ENCODE peak calls at places on chromosomes 3 and 15, in ten cellular contexts. R, L, X, O, J, C, V, K, W and I are unnamed samples.
A peak's percentile ranks its signal among the peaks of the same experiment; 100 is the strongest.

GRCh38 chr15:34514251-34514760 is 69.1 kb downstream of the GOLGA8B start:
- DNase-seq in R (no peak), C (peak; percentile 73), K (peak; percentile 38), L (no peak), X (peak; percentile 35), V (peak; percentile 57), O (no peak), W (peak; percentile 17), J (no peak), I (no peak)

GRCh38 chr15:74573987-74574386 is 33.0 kb downstream of the ARID3B start:
- DNase-seq in L (no peak), R (no peak), W (no peak), O (no peak), K (no peak), X (no peak), C (no peak), J (no peak), V (no peak), I (no peak)

GRCh38 chr3:31704156-31704555 is 171.4 kb downstream of the STT3B start:
- DNase-seq in L (no peak), W (no peak), X (no peak), J (no peak), K (no peak), O (no peak), V (no peak), R (no peak), C (no peak), I (no peak)

GRCh38 chr3:122100591-122101491 is 45.7 kb downstream of the CD86 start:
- DNase-seq in C (no peak), X (no peak), O (no peak), V (no peak), W (no peak), K (no peak), L (no peak), R (no peak), J (no peak), I (no peak)

GRCh38 chr3:61094608-61095007 is 156.6 kb downstream of the FHIT start:
- DNase-seq in R (no peak), W (no peak), X (no peak), V (no peak), C (no peak), J (no peak), L (no peak), K (no peak), O (no peak), I (no peak)

GRCh38 chr15:76073554-76073953 is 13.8 kb downstream of the TMEM266 start:
- DNase-seq in X (no peak), C (no peak), W (no peak), R (no peak), O (no peak), V (no peak), K (no peak), L (no peak), J (no peak), I (no peak)

GRCh38 chr15:48415036-48415886 is 84.0 kb downstream of the DUT start:
- DNase-seq in O (no peak), C (no peak), J (peak; percentile 33), V (no peak), R (no peak), L (no peak), X (no peak), K (peak; percentile 24), W (no peak), I (no peak)

GRCh38 chr3:195227871-195228270 is 43.1 kb downstream of the XXYLT1 start:
- DNase-seq in L (no peak), X (no peak), R (peak; percentile 22), O (peak; percentile 37), J (no peak), W (no peak), K (no peak), C (peak; percentile 62), V (peak; percentile 48), I (peak; percentile 52)

GRCh38 chr3:46408853-46409252 is 1.8 kb downstream of the CCRL2 start:
- DNase-seq in L (no peak), X (no peak), J (no peak), R (no peak), C (no peak), O (no peak), W (no peak), K (no peak), V (no peak), I (no peak)

GRCh38 chr3:46409735-46410489 is 2.9 kb downstream of the CCRL2 start:
- DNase-seq in C (no peak), X (no peak), V (no peak), K (no peak), O (no peak), L (no peak), J (no peak), R (no peak), W (no peak), I (no peak)

GRCh38 chr3:46406440-46406785 is 453 bp downstream of the CCR5AS start:
- DNase-seq in X (peak; percentile 67), L (no peak), V (peak; percentile 58), J (no peak), K (no peak), R (no peak), C (peak; percentile 68), O (peak; percentile 72), W (no peak), I (no peak)

GRCh38 chr3:46406786-46407611 is at the start of the genes CCR5AS and CCRL2:
- DNase-seq in C (peak; percentile 76), O (no peak), R (peak; percentile 84), V (peak; percentile 86), K (no peak), X (peak; percentile 89), L (peak; percentile 29), W (peak; percentile 33), J (no peak), I (no peak)

DNA sequence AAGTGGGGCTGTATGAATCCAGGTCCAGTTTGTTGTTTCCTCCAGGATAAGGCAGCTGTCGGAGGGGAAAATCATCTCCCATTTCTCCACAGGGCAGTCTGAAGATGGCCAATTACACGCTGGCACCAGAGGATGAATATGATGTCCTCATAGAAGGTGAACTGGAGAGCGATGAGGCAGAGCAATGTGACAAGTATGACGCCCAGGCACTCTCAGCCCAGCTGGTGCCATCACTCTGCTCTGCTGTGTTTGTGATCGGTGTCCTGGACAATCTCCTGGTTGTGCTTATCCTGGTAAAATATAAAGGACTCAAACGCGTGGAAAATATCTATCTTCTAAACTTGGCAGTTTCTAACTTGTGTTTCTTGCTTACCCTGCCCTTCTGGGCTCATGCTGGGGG is 917 bp downstream of the CCRL2 start:
- DNase-seq in L (no peak), K (no peak), W (peak; percentile 84), X (no peak), V (no peak), J (no peak), O (no peak), R (no peak), C (no peak), I (no peak)
- H3K27ac ChIP-seq in L (peak overlapping the region; percentile 89), K (no peak overlapping the region), W (peak overlapping the region; percentile 77), X (no peak overlapping the region), V (no peak overlapping the region), J (no peak overlapping the region), O (peak overlapping the region; percentile 76), R (peak overlapping the region; percentile 85), C (no peak overlapping the region), I (peak overlapping the region; percentile 83)

DNA sequence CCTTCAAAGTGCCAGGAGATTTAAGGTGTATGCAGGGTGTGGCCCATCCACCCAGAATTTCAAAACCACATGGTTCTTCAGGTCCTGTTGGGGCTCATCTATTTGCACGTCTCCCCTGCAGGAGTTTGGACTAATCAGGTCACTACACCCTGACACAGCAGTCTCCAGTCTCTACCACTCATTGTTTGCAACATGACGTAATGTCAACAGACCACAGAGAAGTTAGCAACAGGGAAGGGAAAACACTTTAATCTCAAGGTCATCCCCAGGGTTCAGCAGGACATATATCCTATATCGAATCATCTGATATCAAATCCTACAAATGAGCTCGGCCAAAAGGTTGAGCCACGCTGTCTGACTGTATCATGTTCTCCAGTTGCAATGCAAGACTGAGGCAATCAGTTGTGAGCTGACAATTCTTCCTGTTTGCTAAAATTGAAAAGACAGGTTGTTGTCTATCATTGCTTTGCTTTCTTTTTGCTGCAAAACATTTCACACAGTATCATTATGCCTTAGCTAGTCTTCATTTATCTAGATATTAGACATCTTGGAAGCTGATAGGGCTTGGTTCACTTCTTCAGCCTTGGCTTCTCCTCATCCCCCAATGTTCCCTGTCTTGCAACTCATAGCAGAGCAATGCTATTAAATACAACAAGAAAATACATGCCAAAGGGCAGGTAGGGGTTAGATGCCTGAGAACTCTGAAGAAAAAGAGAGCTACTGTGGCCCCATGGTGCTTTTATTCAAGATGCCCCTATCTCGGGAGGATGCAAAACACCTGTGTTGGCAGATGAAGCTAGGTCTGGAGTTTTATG is 13.4 kb upstream of the LEKR1 start:
- DNase-seq in L (no peak), W (peak; percentile 21), R (no peak), V (no peak), O (no peak), X (peak; percentile 76), C (no peak), K (peak; percentile 90), J (peak; percentile 82), I (no peak)
- H3K4me1 ChIP-seq in L (peaks cover 20% of the 10 kb centered on the region), W (peaks cover 26% of the 10 kb centered on the region), R (peaks cover 25% of the 10 kb centered on the region), V (no peaks in the 10 kb centered on the region), O (peaks cover 59% of the 10 kb centered on the region), X (peaks cover 37% of the 10 kb centered on the region), C (peaks cover 18% of the 10 kb centered on the region), K (peaks cover 51% of the 10 kb centered on the region), J (peaks cover 25% of the 10 kb centered on the region), I (peaks cover 14% of the 10 kb centered on the region)

GRCh38 chr15:64152507-64153387 is 1.2 kb downstream of the SNX22 start:
- DNase-seq in X (no peak), V (peak; percentile 62), J (no peak), K (no peak), R (no peak), C (no peak), L (no peak), O (no peak), W (no peak), I (no peak)

GRCh38 chr15:64151727-64152506 is at the start of gene SNX22:
- DNase-seq in X (peak; percentile 45), R (peak; percentile 46), C (no peak), J (no peak), W (no peak), K (no peak), O (no peak), L (no peak), V (no peak), I (no peak)

GRCh38 chr15:64156652-64157331 is 5.3 kb downstream of the SNX22 start:
- DNase-seq in X (no peak), J (no peak), R (no peak), W (no peak), K (no peak), V (peak; percentile 49), C (no peak), L (no peak), O (no peak), I (no peak)

GRCh38 chr15:64155802-64156651 is 4.5 kb downstream of the SNX22 start:
- DNase-seq in R (no peak), C (no peak), W (no peak), K (no peak), J (no peak), L (no peak), X (no peak), O (no peak), V (peak; percentile 56), I (no peak)

GRCh38 chr15:64153480-64154367 is 2.2 kb downstream of the SNX22 start:
- DNase-seq in O (peak; percentile 91), R (peak; percentile 94), J (peak; percentile 77), L (peak; percentile 67), V (peak; percentile 95), C (peak; percentile 93), X (peak; percentile 90), W (peak; percentile 80), K (peak; percentile 98), I (no peak)
- TF ChIP-seq POLR2A in O (no peak), R (no peak), J (peak; percentile 82), L (no peak), V (no peak), C (no peak), X (peak; percentile 31), W (no peak), K (peak; percentile 38), I (no peak)

DNA sequence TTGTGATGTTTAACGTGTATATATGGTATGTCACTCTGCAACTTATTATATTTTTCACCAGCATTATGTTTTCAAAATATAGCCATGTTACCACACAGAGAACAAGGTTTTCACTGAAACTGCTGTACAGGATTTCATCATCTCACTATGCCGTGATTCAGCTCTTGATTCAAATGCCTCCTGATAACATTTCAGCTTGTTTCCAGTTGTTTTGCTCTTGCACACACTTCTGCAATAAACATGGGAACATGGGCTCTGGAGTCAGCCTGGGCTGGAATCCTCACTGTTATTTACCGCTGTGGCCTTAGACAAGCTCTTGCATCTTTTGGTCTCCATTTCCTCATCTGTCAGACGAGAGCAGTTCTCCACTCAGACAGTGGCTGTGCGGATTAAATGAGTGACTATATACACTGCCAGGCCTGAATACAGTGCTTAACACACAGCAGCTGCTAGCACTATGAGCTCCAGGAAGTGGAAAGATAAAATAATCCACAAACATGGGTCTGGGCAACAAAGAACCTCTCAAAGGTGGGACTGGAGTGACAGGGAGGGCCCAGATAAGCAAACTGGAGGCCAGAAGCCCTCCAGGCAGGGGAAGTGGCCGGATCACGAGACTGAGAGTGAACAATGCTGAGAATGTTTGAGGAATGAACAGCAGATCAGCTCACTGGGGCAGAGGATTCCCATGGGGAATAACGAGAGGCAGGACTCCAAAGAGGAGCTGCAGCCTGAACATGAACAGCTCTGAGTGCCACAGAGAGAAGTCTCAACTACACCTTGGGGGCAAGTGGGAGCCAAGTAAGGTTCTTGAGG is 17.7 kb downstream of the NTRK3 start:
- DNase-seq in W (no peak), K (no peak), V (no peak), R (no peak), C (no peak), X (peak; percentile 16), O (no peak), J (no peak), L (no peak), I (no peak)
- H3K27ac ChIP-seq in W (no peak overlapping the region), K (peak overlapping the region; percentile 73), V (no peak overlapping the region), R (no peak overlapping the region), C (no peak overlapping the region), X (no peak overlapping the region), O (no peak overlapping the region), J (no peak overlapping the region), L (peak overlapping the region; percentile 35), I (no peak overlapping the region)